ENCODE peak calls at places on chromosomes 13 and 19, in six cellular contexts. D is A673; N is tibial artery; O is AG09309; A is activated naive CD4-positive, alpha-beta T cell treated with anti-CD3 and anti-CD28 coated beads, Interleukin-2, amount 50 U/mL, for 16 hours; L is mesenteric fat pad. E is an unnamed sample.
A peak's percentile ranks its signal among the peaks of the same experiment; 100 is the strongest.

GRCh38 chr19:41774515-41774980 is 19.2 kb downstream of the CEACAM6 start:
- DNase-seq in L (no peak), N (no peak), A (peak; percentile 46), O (no peak), D (no peak), E (no peak)

GRCh38 chr19:37941820-37942515 is 35.0 kb downstream of the SIPA1L3 start:
- DNase-seq in A (no peak), N (no peak), D (no peak), O (no peak), L (peak; percentile 26), E (no peak)

GRCh38 chr13:33284916-33285315 is 639 bp downstream of the STARD13 start:
- DNase-seq in O (no peak), D (no peak), L (no peak), A (no peak), N (no peak), E (no peak)

GRCh38 chr19:4061683-4062575 is 4.8 kb downstream of the ZBTB7A start:
- DNase-seq in A (no peak), N (no peak), L (no peak), O (no peak), D (no peak), E (no peak)

GRCh38 chr19:40143612-40144011 is 47.6 kb upstream of the MAP3K10 start:
- DNase-seq in N (no peak), L (no peak), D (peak; percentile 86), O (no peak), A (peak; percentile 54), E (peak; percentile 47)

GRCh38 chr13:112690242-112690943 is 555 bp downstream of the ATP11A start:
- DNase-seq in D (no peak), A (peak; percentile 40), O (no peak), L (peak; percentile 91), N (peak; percentile 71), E (peak; percentile 23)

GRCh38 chr13:24385902-24386301 is 76.5 kb downstream of the C1QTNF9 start:
- DNase-seq in L (no peak), O (no peak), N (no peak), D (no peak), A (no peak), E (no peak)

GRCh38 chr13:101649490-101650126 is 197.1 kb downstream of the ITGBL1 start:
- DNase-seq in A (no peak), D (no peak), N (no peak), O (no peak), L (no peak), E (peak; percentile 70)

GRCh38 chr19:5637971-5638370 is 15.1 kb downstream of the SAFB start:
- DNase-seq in A (no peak), L (no peak), N (no peak), D (no peak), O (no peak), E (no peak)